ENCODE peak calls at places on chromosomes 12 and 14, in nine cellular contexts. Z, B, A, F, L, K, O, H and G are unnamed samples.

GRCh38 chr12:131672311-131672940 is 38.5 kb upstream of the SFSWAP start:
- DNase-seq in A (no peak), O (no peak), H (no peak), Z (no peak), B (peak), K (no peak), L (no peak), F (no peak), G (no peak)

GRCh38 chr14:105167303-105168092 is 1.1 kb downstream of the JAG2 start:
- DNase-seq in A (no peak), B (no peak), K (peak), H (no peak), L (peak), F (no peak), O (no peak), Z (peak), G (no peak)

GRCh38 chr14:36647827-36648753 is 13.6 kb upstream of the PAX9 start:
- DNase-seq in O (no peak), K (no peak), A (peak), Z (no peak), B (peak), L (peak), F (no peak), H (no peak), G (no peak)

GRCh38 chr12:108840605-108841328 is 16.6 kb downstream of the SSH1 start:
- DNase-seq in F (no peak), Z (no peak), O (no peak), H (no peak), L (no peak), B (no peak), K (peak), A (no peak), G (no peak)

GRCh38 chr12:107405436-107405835 is 280.2 kb upstream of the PWP1 start:
- DNase-seq in O (no peak), H (no peak), L (no peak), A (no peak), Z (no peak), K (no peak), B (no peak), F (no peak), G (peak)

GRCh38 chr14:20970983-20971704 is 15.9 kb downstream of the RNASE2 start:
- DNase-seq in B (peak), F (peak), Z (peak), L (peak), A (peak), H (no peak), K (peak), O (peak), G (peak)

GRCh38 chr12:22729898-22730443 is 105.0 kb downstream of the ETNK1 start:
- DNase-seq in K (no peak), Z (no peak), B (no peak), L (no peak), H (no peak), F (no peak), O (no peak), A (peak), G (no peak)

GRCh38 chr14:41280745-41281144 is 325.9 kb upstream of the LRFN5 start:
- DNase-seq in O (no peak), L (no peak), B (no peak), H (no peak), Z (no peak), F (no peak), A (peak), K (no peak), G (no peak)

GRCh38 chr12:66662729-66663128 is 16.1 kb downstream of the GRIP1 start:
- DNase-seq in Z (no peak), O (no peak), F (no peak), A (peak), L (no peak), K (no peak), B (no peak), H (no peak), G (no peak)

GRCh38 chr14:58428011-58428807 is 690 bp downstream of the KIAA0586 start:
- DNase-seq in O (no peak), H (no peak), F (no peak), A (peak), B (no peak), K (no peak), L (peak), Z (peak), G (no peak)

GRCh38 chr14:52079239-52079956 is 10.5 kb upstream of the NID2 start:
- DNase-seq in K (no peak), Z (no peak), L (no peak), B (no peak), O (no peak), A (peak), H (no peak), F (no peak), G (no peak)

GRCh38 chr14:69879175-69880047 is at the start of gene SMOC1:
- DNase-seq in K (no peak), Z (peak), O (no peak), A (peak), H (no peak), B (no peak), F (no peak), L (peak), G (peak)

GRCh38 chr12:57149309-57149900 is 2.0 kb upstream of the LRP1-AS start:
- DNase-seq in L (no peak), A (peak), H (no peak), B (no peak), K (no peak), F (peak), Z (no peak), O (no peak), G (peak)

GRCh38 chr14:96126783-96127271 is 77.8 kb upstream of the BDKRB2 start:
- DNase-seq in A (no peak), K (no peak), F (no peak), H (no peak), O (no peak), B (no peak), L (no peak), Z (no peak), G (no peak)

GRCh38 chr12:54021432-54022013 is 6.7 kb upstream of the HOXC6 start:
- DNase-seq in A (no peak), B (no peak), L (no peak), F (peak), H (no peak), K (no peak), O (no peak), Z (peak), G (no peak)

GRCh38 chr14:52473557-52473956 is 78.7 kb downstream of the TXNDC16 start:
- DNase-seq in A (peak), H (no peak), B (no peak), K (no peak), F (no peak), Z (peak), L (no peak), O (no peak), G (no peak)

GRCh38 chr14:104899781-104900180 is 24.9 kb upstream of the PLD4 start:
- DNase-seq in L (no peak), K (no peak), F (no peak), A (no peak), O (no peak), B (no peak), Z (no peak), H (no peak), G (no peak)

GRCh38 chr14:24673534-24674203 is 39.7 kb upstream of the GZMB start:
- DNase-seq in O (peak), F (no peak), Z (peak), K (no peak), L (no peak), B (no peak), H (no peak), A (no peak), G (no peak)

GRCh38 chr12:79618848-79619404 is 71.8 kb downstream of the PAWR start:
- DNase-seq in H (no peak), A (peak), O (no peak), B (no peak), K (no peak), Z (no peak), F (no peak), L (no peak), G (no peak)

GRCh38 chr14:90275455-90275814 is 19.1 kb downstream of the PSMC1 start:
- DNase-seq in F (no peak), O (no peak), A (no peak), Z (no peak), L (no peak), K (no peak), H (no peak), B (no peak), G (no peak)

GRCh38 chr14:80944861-80945617 is 3.5 kb upstream of the CEP128 start:
- DNase-seq in Z (no peak), O (no peak), H (no peak), B (no peak), A (no peak), L (no peak), K (no peak), F (no peak), G (no peak)

GRCh38 chr14:80291099-80291498 is 79.8 kb upstream of the DIO2 start:
- DNase-seq in A (peak), O (no peak), H (no peak), B (no peak), F (no peak), K (no peak), L (no peak), Z (no peak), G (no peak)

GRCh38 chr14:23406244-23406643 is 1.8 kb downstream of the MYH6 start:
- DNase-seq in F (no peak), K (no peak), Z (peak), H (no peak), O (no peak), L (no peak), B (no peak), A (no peak), G (no peak)

GRCh38 chr12:15220961-15221885 is at the start of gene RERG:
- DNase-seq in O (peak), K (peak), A (peak), B (peak), H (peak), F (peak), Z (peak), L (peak), G (peak)
- H3K4me3 ChIP-seq in O (no peak), K (peak), A (peak), B (peak), H (peak), F (peak), Z (no peak), L (no peak), G (peak)

GRCh38 chr14:61417890-61418455 is 96.6 kb downstream of the PRKCH start:
- DNase-seq in Z (no peak), A (no peak), K (no peak), B (no peak), O (no peak), L (no peak), H (no peak), F (no peak), G (no peak)
- H3K4me3 ChIP-seq in Z (no peak), A (no peak), K (no peak), B (no peak), O (no peak), L (no peak), H (no peak), F (no peak), G (no peak)

GRCh38 chr12:92110083-92110640 is 35.5 kb downstream of the BTG1 start:
- DNase-seq in L (no peak), F (no peak), B (no peak), Z (no peak), A (no peak), O (no peak), K (no peak), H (no peak), G (no peak)

GRCh38 chr12:92107094-92107493 is 38.6 kb downstream of the BTG1 start:
- DNase-seq in O (no peak), B (no peak), A (no peak), Z (no peak), K (no peak), F (no peak), H (no peak), L (peak), G (no peak)

GRCh38 chr12:92107621-92108131 is 38.0 kb downstream of the BTG1 start:
- DNase-seq in A (no peak), B (no peak), O (no peak), K (no peak), H (no peak), L (no peak), F (no peak), Z (no peak), G (no peak)

GRCh38 chr12:92109613-92110012 is 36.0 kb downstream of the BTG1 start:
- DNase-seq in Z (no peak), H (no peak), A (no peak), B (no peak), K (no peak), F (no peak), L (no peak), O (no peak), G (no peak)

DNA sequence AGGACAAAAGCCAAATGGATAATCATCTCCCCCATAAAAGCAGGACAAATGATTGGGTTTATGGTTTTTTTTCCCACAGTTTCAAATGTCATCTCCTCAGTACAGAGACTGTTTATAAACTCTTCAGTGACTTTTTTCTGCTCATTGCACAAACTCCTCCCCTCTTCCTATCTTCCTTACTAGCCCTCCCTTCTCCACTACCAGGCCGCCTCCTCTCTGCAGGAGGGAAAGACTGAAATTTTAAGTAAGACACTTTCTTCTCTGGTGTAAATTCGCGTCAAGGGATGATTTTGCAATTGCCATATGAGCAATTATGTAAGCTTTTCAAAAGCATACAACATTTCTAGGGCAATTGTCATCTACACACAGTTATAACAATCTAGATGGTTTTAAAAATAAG is 37.0 kb downstream of the BTG1 start:
- DNase-seq in K (peak), Z (no peak), A (peak), F (peak), B (no peak), O (no peak), L (peak), H (no peak), G (no peak)
- H3K4me3 ChIP-seq in K (no peak), Z (no peak), A (no peak), F (no peak), B (no peak), O (no peak), L (no peak), H (no peak), G (no peak)

GRCh38 chr14:32950584-32950983 is 11.9 kb downstream of the NPAS3 start:
- DNase-seq in Z (no peak), F (no peak), A (no peak), B (no peak), H (no peak), L (no peak), K (no peak), O (no peak), G (no peak)
- H3K4me3 ChIP-seq in Z (no peak), F (no peak), A (no peak), B (no peak), H (no peak), L (no peak), K (no peak), O (no peak), G (no peak)

DNA sequence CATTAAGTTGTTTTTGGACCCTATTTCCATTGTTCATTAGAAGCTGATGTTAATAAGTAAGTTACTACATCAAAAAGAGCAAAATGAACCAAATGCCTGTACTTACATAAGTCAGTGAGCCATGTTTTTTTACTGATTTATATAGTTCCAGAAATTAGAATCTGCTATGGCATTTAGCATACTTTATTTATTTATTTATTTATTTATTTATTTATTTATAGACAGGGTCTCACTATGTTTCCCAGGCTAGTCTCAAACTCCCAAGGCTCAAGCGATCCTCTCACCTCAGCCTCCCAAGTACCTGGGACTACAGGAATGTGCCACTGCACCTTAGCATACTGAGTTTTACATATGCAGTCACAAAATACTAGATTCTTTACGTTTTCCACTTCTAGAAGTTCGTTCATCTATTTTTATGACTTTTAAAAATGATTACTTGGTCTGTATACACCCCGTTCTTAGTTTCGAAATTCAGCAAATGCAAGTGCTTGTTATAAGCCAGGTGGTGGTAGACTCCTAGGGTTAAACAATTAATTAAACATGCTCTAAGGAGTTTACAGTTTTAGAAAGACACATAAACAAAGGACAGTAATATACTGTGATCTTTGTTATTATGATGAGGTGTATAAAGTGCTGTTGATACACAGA is 69.8 kb downstream of the SCFD1 start:
- DNase-seq in B (no peak), L (no peak), O (no peak), F (no peak), A (no peak), K (no peak), Z (no peak), H (no peak), G (no peak)
- H3K4me3 ChIP-seq in B (no peak), L (no peak), O (peak), F (no peak), A (no peak), K (no peak), Z (no peak), H (no peak), G (no peak)

DNA sequence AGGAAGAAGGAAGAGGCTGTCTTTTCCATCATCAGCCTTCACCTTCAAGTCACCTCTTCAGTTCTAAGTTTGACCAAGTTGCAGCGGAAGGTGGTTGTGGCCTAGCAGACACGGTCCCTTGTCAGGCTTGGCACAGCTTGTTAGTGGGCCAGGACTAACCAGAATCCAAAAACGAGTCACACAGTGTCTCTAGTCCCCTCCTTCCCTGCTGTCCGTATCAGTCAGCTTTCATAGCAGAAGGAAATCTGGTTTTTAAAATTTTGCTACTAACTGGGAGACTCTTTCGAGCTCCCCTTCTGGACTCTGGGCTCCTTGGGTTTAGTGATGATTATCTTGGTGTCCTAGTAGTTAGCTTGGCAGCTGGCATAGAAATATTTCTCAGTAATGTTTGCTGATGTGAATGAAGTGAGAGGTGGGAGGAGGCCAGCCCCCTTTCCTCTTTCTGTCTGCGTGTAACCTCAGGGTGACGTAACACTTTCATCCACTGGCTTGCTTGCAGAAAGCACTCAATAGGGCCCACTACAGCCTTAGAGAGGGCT is 3.8 kb downstream of the ETV6 start:
- DNase-seq in K (no peak), L (no peak), B (no peak), F (no peak), H (no peak), O (peak), A (no peak), Z (peak), G (no peak)
- H3K4me3 ChIP-seq in K (peak), L (peak), B (peak), F (peak), H (peak), O (peak), A (peak), Z (peak), G (peak)

DNA sequence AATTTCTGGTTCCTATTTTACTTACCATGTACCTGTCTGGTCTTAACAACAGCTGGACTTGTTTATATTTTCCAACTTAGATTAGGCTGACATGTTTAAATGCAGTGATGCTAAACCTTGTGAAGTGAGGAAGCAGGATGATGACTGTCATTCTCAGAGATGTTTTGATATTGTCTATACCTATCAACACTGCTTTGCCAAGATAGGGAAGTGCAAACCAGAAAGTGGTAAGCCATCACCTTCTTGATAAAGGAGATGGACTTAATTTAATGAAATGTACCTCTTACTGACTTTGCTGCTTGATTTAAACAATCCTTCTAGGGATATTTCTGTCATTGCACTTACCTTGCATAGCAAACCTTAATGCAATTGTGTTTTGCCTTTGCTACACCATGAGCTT is 2.2 kb downstream of the BICD1 start:
- DNase-seq in K (no peak), A (no peak), F (no peak), L (no peak), B (no peak), Z (peak), H (no peak), O (no peak), G (no peak)
- H3K4me3 ChIP-seq in K (no peak), A (peak), F (peak), L (no peak), B (peak), Z (peak), H (no peak), O (peak), G (peak)

GRCh38 chr12:26830358-26830757 is 2.6 kb downstream of the ITPR2 start:
- DNase-seq in A (no peak), K (no peak), F (no peak), Z (no peak), O (no peak), B (no peak), H (no peak), L (no peak), G (no peak)

GRCh38 chr12:26832817-26833691 is at the start of gene ITPR2:
- DNase-seq in B (peak), Z (peak), O (peak), A (peak), F (peak), K (peak), H (peak), L (peak), G (peak)

GRCh38 chr12:26828315-26828714 is 4.7 kb downstream of the ITPR2 start:
- DNase-seq in O (no peak), L (no peak), B (no peak), Z (no peak), K (no peak), F (no peak), H (no peak), A (no peak), G (no peak)

GRCh38 chr12:26831959-26832816 is 806 bp downstream of the ITPR2 start:
- DNase-seq in H (no peak), Z (peak), B (peak), K (peak), L (peak), A (peak), O (no peak), F (peak), G (peak)

DNA sequence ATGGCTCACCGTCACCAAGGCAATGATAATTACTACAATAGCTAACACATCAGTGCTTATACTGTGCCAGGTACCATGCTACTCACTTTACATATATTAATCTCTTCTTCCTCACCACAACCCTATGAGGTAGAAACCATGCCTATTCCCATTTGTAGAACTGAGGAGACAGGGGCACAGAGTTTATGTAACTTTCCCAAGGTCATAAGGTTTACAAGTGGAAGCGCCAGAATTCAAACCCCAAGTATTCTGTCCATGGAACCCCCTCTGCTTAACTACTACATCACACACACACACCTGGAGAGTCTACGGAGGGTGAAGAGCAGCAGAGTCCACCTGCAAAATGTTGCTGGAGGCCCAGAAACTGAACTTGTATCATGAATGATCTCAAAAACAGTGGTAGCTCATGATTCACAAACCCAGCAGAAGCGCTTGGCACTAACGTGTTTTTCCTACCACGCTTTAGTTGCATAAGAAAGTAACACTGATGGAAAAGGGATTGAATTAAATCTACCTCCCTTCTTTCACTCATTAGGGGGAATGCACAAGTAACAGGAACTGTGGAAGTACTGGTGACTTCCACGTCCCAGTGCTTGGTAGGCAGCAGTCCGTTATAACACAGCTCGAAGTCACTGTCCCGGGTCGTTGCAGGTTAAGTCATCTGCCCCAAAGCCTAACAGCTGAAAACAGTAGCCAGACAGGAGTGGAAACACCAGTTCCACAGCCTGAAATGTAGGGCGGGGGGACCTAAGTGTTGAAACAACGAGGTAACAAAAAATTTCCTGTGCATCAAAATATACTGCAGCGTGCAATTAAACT is 2.0 kb downstream of the ITPR2 start:
- DNase-seq in K (no peak), A (no peak), B (no peak), F (no peak), Z (no peak), H (no peak), O (no peak), L (no peak), G (no peak)
- H3K4me3 ChIP-seq in K (peak), A (peak), B (peak), F (no peak), Z (peak), H (peak), O (peak), L (no peak), G (no peak)